ENCODE peak calls at places on chromosomes 13 and 19, in nine cellular contexts. J is astrocyte of the spinal cord; F is heart left ventricle; G is HFF-Myc; D is heart right ventricle; Z is HT1080; B is choroid plexus epithelial cell; O is stimulated activated CD4-positive, alpha-beta T cell treated with anti-CD3 and anti-CD28 coated beads, Interleukin-1b, Interleukin-23, amount 100 ng/mL, for 24 hours; R is IMR-90. I is an unnamed sample.

GRCh38 chr13:105787518-105788085 is 747.9 kb downstream of the EFNB2 start:
- DNase-seq in G (no peak), Z (no peak), B (no peak), J (no peak), O (no peak), R (no peak), F (no peak), D (no peak), I (no peak)

GRCh38 chr13:50969691-50970090 is 60.1 kb downstream of the RNASEH2B start:
- DNase-seq in J (peak), F (no peak), B (peak), G (no peak), R (no peak), D (no peak), Z (peak), O (no peak), I (peak)

GRCh38 chr19:18832331-18833140 is 777 bp downstream of the UPF1 start:
- DNase-seq in O (no peak), G (no peak), J (no peak), F (peak), Z (no peak), R (no peak), B (no peak), D (no peak), I (no peak)

GRCh38 chr19:21127001-21127400 is 14.8 kb upstream of the ZNF431 start:
- DNase-seq in D (no peak), R (no peak), J (no peak), B (no peak), F (no peak), G (no peak), O (no peak), Z (no peak), I (no peak)

GRCh38 chr13:108155185-108156106 is 59.9 kb downstream of the LIG4 start:
- DNase-seq in G (peak), O (peak), R (peak), J (peak), Z (peak), D (peak), B (peak), F (peak), I (no peak)

GRCh38 chr19:43668406-43669158 is 1.4 kb downstream of the PLAUR start:
- DNase-seq in O (peak), Z (peak), D (peak), R (peak), F (peak), B (peak), G (peak), J (peak), I (peak)

GRCh38 chr13:40439928-40440327 is 226.5 kb downstream of the FOXO1 start:
- DNase-seq in D (no peak), O (no peak), G (no peak), F (peak), R (no peak), B (no peak), Z (no peak), J (no peak), I (no peak)

GRCh38 chr19:46944918-46945628 is 74.6 kb upstream of the NPAS1 start:
- DNase-seq in B (peak), D (peak), R (peak), G (no peak), O (no peak), F (peak), J (peak), Z (no peak), I (no peak)

GRCh38 chr19:17902701-17903100 is 30.1 kb upstream of the CCDC124 start:
- DNase-seq in Z (peak), B (peak), D (no peak), G (peak), R (peak), O (no peak), J (peak), F (no peak), I (no peak)

GRCh38 chr19:35347171-35347929 is at the start of gene FFAR1:
- DNase-seq in D (no peak), Z (no peak), R (no peak), O (peak), F (no peak), G (no peak), B (no peak), J (no peak), I (no peak)

GRCh38 chr19:1734328-1734966 is 18.9 kb upstream of the ONECUT3 start:
- DNase-seq in B (no peak), D (no peak), G (no peak), Z (no peak), F (no peak), R (no peak), J (no peak), O (no peak), I (no peak)

GRCh38 chr19:55179570-55180484 is at the start of gene SYT5:
- DNase-seq in Z (no peak), J (no peak), F (peak), D (peak), B (peak), G (no peak), R (no peak), O (no peak), I (no peak)

GRCh38 chr13:75521956-75522355 is 15.7 kb downstream of the COMMD6 start:
- DNase-seq in O (no peak), J (no peak), D (no peak), G (no peak), B (no peak), Z (no peak), F (no peak), R (no peak), I (no peak)

GRCh38 chr19:38701455-38702063 is 42.7 kb downstream of the CAPN12 start:
- DNase-seq in R (peak), G (no peak), F (no peak), O (no peak), J (no peak), Z (no peak), B (peak), D (no peak), I (no peak)

GRCh38 chr13:94331281-94331680 is 148.2 kb downstream of the DCT start:
- DNase-seq in J (no peak), B (no peak), G (no peak), D (no peak), O (no peak), F (no peak), R (no peak), Z (no peak), I (no peak)

GRCh38 chr13:83150616-83151307 is 731.5 kb downstream of the SLITRK1 start:
- DNase-seq in D (no peak), J (no peak), G (peak), F (no peak), B (peak), Z (no peak), O (no peak), R (no peak), I (no peak)

GRCh38 chr13:78608705-78609463 is 5.5 kb upstream of the POU4F1 start:
- DNase-seq in F (no peak), J (no peak), R (no peak), O (no peak), G (no peak), D (no peak), B (no peak), Z (no peak), I (no peak)

I was measured in iPS DF 19.7.